ENCODE peak calls at places on chromosomes 2 and 18, in five cellular contexts. K, H, X, Q and R are unnamed samples.

GRCh38 chr2:200040831-200041230 is 85.4 kb downstream of the MAIP1 start:
- DNase-seq in H (no peak), Q (no peak), X (no peak), K (no peak), R (no peak)

GRCh38 chr2:120606280-120606679 is 129.4 kb upstream of the GLI2 start:
- DNase-seq in H (no peak), X (no peak), K (no peak), Q (no peak), R (no peak)

GRCh38 chr2:112092286-112093041 is 37.4 kb downstream of the TMEM87B start:
- DNase-seq in Q (no peak), X (no peak), H (peak), K (no peak), R (no peak)

GRCh38 chr2:207503234-207503633 is 26.5 kb upstream of the CREB1 start:
- DNase-seq in H (no peak), K (no peak), X (no peak), Q (no peak), R (peak)

GRCh38 chr2:28681216-28681981 is 70.2 kb upstream of the PPP1CB start:
- DNase-seq in K (no peak), X (no peak), H (peak), Q (no peak), R (peak)

GRCh38 chr2:239377591-239377990 is 23.2 kb downstream of the HDAC4 start:
- DNase-seq in Q (no peak), X (no peak), H (no peak), K (no peak), R (no peak)

GRCh38 chr2:49224426-49225010 is 70.2 kb upstream of the FSHR start:
- DNase-seq in X (no peak), Q (no peak), H (no peak), K (no peak), R (peak)

GRCh38 chr18:73805991-73806390 is 341.6 kb downstream of the FBXO15 start:
- DNase-seq in Q (no peak), K (no peak), X (no peak), H (no peak), R (no peak)

GRCh38 chr2:182228741-182229140 is 198.1 kb downstream of the PDE1A start:
- DNase-seq in Q (no peak), X (no peak), H (peak), K (no peak), R (no peak)

GRCh38 chr2:127225186-127225960 is 5.3 kb upstream of the CYP27C1 start:
- DNase-seq in K (no peak), Q (no peak), X (no peak), H (peak), R (peak)

GRCh38 chr18:45243347-45244095 is 371.8 kb upstream of the SLC14A2 start:
- DNase-seq in X (no peak), K (no peak), Q (no peak), H (no peak), R (no peak)

GRCh38 chr2:56519806-56520205 is 336.0 kb downstream of the CCDC85A start:
- DNase-seq in H (peak), X (no peak), Q (no peak), K (no peak), R (no peak)

GRCh38 chr18:61333746-61334490 is 688 bp downstream of the CDH20 start:
- DNase-seq in X (no peak), K (no peak), H (no peak), Q (no peak), R (peak)

GRCh38 chr2:224586127-224586702 is 1.1 kb upstream of the CUL3 start:
- DNase-seq in X (no peak), K (no peak), Q (no peak), H (no peak), R (no peak)

GRCh38 chr18:36629095-36629604 is 199.7 kb downstream of the TPGS2 start:
- DNase-seq in Q (no peak), X (no peak), K (no peak), H (no peak), R (no peak)

GRCh38 chr2:11796190-11797171 is 50.0 kb downstream of the LPIN1 start:
- DNase-seq in H (no peak), X (no peak), K (no peak), Q (no peak), R (no peak)

GRCh38 chr2:229296016-229296415 is 24.9 kb upstream of the PID1 start:
- DNase-seq in H (no peak), K (no peak), Q (no peak), X (no peak), R (no peak)

GRCh38 chr2:18119883-18120282 is 241.4 kb downstream of the KCNS3 start:
- DNase-seq in H (peak), Q (no peak), X (no peak), K (no peak), R (no peak)

GRCh38 chr18:12520442-12520992 is 112.8 kb downstream of the PRELID3A start:
- DNase-seq in X (no peak), K (no peak), Q (no peak), H (no peak), R (no peak)

GRCh38 chr2:150076281-150076680 is 411.2 kb downstream of the RND3 start:
- DNase-seq in Q (no peak), H (peak), K (no peak), X (peak), R (peak)

GRCh38 chr2:66305714-66306113 is 129.2 kb upstream of the MEIS1 start:
- DNase-seq in Q (peak), H (no peak), X (no peak), K (no peak), R (peak)

GRCh38 chr2:23756593-23757292 is 170.2 kb downstream of the ATAD2B start:
- DNase-seq in X (no peak), K (no peak), Q (no peak), H (no peak), R (no peak)

GRCh38 chr18:29373000-29373399 is 1196.1 kb upstream of the CDH2 start:
- DNase-seq in K (no peak), X (no peak), H (no peak), Q (no peak), R (no peak)